ENCODE peak calls at places on chromosomes 11 and 22, in four cellular contexts. V is A549, C is IMR-90, S is GM12878. U is an unnamed sample.

GRCh38 chr11:121696177-121696863 is 243.6 kb upstream of the SORL1-AS1 start:
- DNase-seq in V (no peak), C (no peak), S (no peak), U (no peak)

GRCh38 chr11:102957953-102958352 is 2.4 kb upstream of the MMP13 start:
- DNase-seq in V (no peak), C (no peak), S (no peak), U (no peak)

GRCh38 chr22:20968281-20968977 is 1.4 kb downstream of the AIFM3 start:
- DNase-seq in C (no peak), V (no peak), S (no peak), U (no peak)

GRCh38 chr11:117281159-117281558 is 10.0 kb upstream of the BACE1-AS start:
- DNase-seq in V (no peak), S (no peak), C (peak; percentile 99), U (no peak)

GRCh38 chr11:2824851-2825250 is 60.7 kb downstream of the CDKN1C start:
- DNase-seq in C (no peak), S (no peak), V (no peak), U (no peak)

GRCh38 chr11:35138949-35139881 is at the start of gene CD44:
- DNase-seq in C (peak; percentile 86), V (peak; percentile 83), S (no peak), U (peak; percentile 27)

GRCh38 chr11:65444314-65445051 is 21.9 kb downstream of the NEAT1 start:
- DNase-seq in V (no peak), C (peak; percentile 43), S (no peak), U (no peak)

GRCh38 chr11:30326114-30326783 is 3.3 kb downstream of the ARL14EP start:
- DNase-seq in S (no peak), C (peak; percentile 66), V (no peak), U (no peak)

GRCh38 chr22:45531944-45532631 is 29.4 kb downstream of the FBLN1 start:
- DNase-seq in C (no peak), S (no peak), V (no peak), U (no peak)

GRCh38 chr22:23184764-23185113 is 4.4 kb downstream of the BCR start:
- DNase-seq in C (no peak), V (no peak), S (no peak), U (no peak)

GRCh38 chr11:121555172-121555571 is 102.4 kb upstream of the SORL1-AS1 start:
- DNase-seq in V (no peak), C (no peak), S (no peak), U (no peak)

GRCh38 chr22:30217698-30218565 is 28.6 kb downstream of the LIF start:
- DNase-seq in V (no peak), C (no peak), S (no peak), U (no peak)

GRCh38 chr22:43226368-43226979 is 39.5 kb upstream of the TTLL12 start:
- DNase-seq in S (no peak), C (peak; percentile 22), V (no peak), U (peak; percentile 35)

GRCh38 chr11:32829680-32830412 is at the start of gene PRRG4:
- DNase-seq in C (peak; percentile 16), V (no peak), S (no peak), U (no peak)

GRCh38 chr22:47189056-47189916 is 426.8 kb downstream of the TBC1D22A start:
- DNase-seq in S (no peak), V (no peak), C (no peak), U (no peak)

GRCh38 chr22:30224161-30224857 is 22.2 kb downstream of the LIF start:
- DNase-seq in S (peak; percentile 27), C (no peak), V (peak; percentile 85), U (no peak)

GRCh38 chr22:33579448-33580093 is 340.7 kb downstream of the LARGE1 start:
- DNase-seq in S (no peak), V (peak; percentile 41), C (peak; percentile 38), U (peak; percentile 35)

GRCh38 chr11:6411594-6412031 is 7.3 kb downstream of the APBB1 start:
- DNase-seq in C (no peak), V (no peak), S (no peak), U (no peak)

GRCh38 chr11:106471273-106471672 is 393.8 kb downstream of the AASDHPPT start:
- DNase-seq in V (no peak), S (no peak), C (peak; percentile 44), U (no peak)

GRCh38 chr11:32792948-32793475 is 1.4 kb downstream of the CCDC73 start:
- DNase-seq in S (peak; percentile 26), C (peak; percentile 27), V (peak; percentile 31), U (peak; percentile 69)

GRCh38 chr11:74506823-74507222 is 13.3 kb upstream of the LIPT2 start:
- DNase-seq in S (no peak), V (no peak), C (no peak), U (no peak)

GRCh38 chr22:49735411-49736311 is 92.0 kb downstream of the BRD1 start:
- DNase-seq in V (no peak), S (no peak), C (no peak), U (peak; percentile 69)

DNA sequence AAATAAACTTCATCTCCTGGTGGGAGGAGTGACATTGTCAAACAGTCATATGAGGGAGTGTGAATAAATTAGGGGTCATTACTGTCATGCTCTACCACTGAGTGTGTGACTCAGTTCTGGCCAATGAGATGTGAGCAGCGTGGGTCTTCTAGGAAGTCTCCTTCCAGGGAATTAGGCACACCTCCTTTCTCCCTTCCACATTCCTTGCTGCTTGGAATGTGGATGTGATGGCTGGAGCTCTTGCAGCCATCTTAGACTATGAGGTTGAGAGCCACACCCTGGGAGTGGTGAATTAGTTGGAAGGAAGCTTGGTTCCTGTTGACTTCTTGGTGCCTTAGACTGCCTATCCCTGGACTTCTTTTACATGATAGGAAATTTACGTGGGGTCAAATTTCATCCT is 36.6 kb upstream of the SMIM38 start:
- DNase-seq in V (no peak), C (no peak), S (no peak), U (no peak)
- TF ChIP-seq ELK1 in V (no peak), C (no peak), S (no peak), U (no peak)

GRCh38 chr11:125270711-125271110 is 106.2 kb downstream of the PKNOX2 start:
- DNase-seq in V (no peak), S (no peak), C (peak; percentile 77), U (no peak)

GRCh38 chr11:125268611-125269010 is 104.1 kb downstream of the PKNOX2 start:
- DNase-seq in V (no peak), S (no peak), C (peak; percentile 43), U (no peak)

GRCh38 chr11:125264091-125265022 is 99.8 kb downstream of the PKNOX2 start:
- DNase-seq in V (no peak), S (no peak), C (no peak), U (no peak)

GRCh38 chr11:125270106-125270505 is 105.6 kb downstream of the PKNOX2 start:
- DNase-seq in C (no peak), V (no peak), S (no peak), U (no peak)

DNA sequence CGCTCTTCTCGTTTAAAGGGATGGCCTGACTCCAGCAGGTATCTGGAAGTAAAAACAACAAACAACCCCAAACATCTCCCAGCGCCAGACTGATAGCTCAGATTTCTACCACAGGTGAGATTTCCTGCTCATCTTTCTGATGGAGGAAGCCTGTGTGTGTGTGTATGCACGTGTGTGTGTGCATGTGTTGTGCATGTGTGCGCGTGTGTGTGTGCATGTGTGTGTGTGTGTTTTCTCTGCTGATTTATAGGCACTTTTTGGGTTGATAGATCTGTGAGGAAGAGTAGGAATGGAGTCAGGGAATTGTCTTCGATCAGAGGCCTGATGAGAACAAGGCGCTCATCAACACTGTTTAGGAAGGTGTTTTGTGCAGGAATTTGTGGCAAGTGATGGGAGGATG is 103.0 kb downstream of the PKNOX2 start:
- DNase-seq in S (no peak), C (no peak), V (no peak), U (no peak)
- TF ChIP-seq ELK1 in S (no peak), C (no peak), V (no peak), U (no peak)

DNA sequence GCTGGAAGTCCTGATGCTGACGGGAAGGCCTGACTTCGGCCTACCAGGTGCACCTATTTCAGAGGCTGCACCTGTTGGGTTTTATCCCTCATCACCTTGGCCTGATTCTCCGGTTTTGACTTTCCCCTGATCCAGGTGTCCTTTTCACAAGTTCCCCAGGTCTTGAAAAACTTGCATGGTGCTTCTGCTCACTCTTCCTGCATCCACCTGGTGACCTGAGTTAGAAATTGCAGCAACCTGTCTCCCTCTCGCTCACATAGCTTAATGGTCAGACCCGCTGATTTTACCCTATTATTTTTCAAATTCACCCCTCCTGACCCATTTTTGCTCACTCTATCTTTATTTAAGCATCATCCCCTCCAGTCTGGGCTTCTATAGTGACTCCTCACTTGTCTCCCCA is 208.9 kb upstream of the SEZ6L start:
- DNase-seq in V (no peak), C (no peak), S (no peak), U (no peak)
- TF ChIP-seq ELK1 in V (no peak), C (no peak), S (no peak), U (no peak)

GRCh38 chr11:4643084-4643483 is 698 bp upstream of the OR51E1 start:
- DNase-seq in V (no peak), C (no peak), S (no peak), U (no peak)

GRCh38 chr11:4645974-4646373 is 2.2 kb downstream of the OR51E1 start:
- DNase-seq in C (no peak), S (no peak), V (no peak), U (no peak)

GRCh38 chr11:4644233-4644632 is 451 bp downstream of the OR51E1 start:
- DNase-seq in C (no peak), V (no peak), S (no peak), U (no peak)

GRCh38 chr11:4643682-4644081 is at the start of gene OR51E1:
- DNase-seq in V (no peak), S (no peak), C (no peak), U (no peak)

GRCh38 chr11:4647795-4648194 is 4.0 kb downstream of the OR51E1 start:
- DNase-seq in V (no peak), S (no peak), C (no peak), U (no peak)
- TF ChIP-seq ELK1 in V (no peak), S (no peak), C (no peak), U (no peak)

DNA sequence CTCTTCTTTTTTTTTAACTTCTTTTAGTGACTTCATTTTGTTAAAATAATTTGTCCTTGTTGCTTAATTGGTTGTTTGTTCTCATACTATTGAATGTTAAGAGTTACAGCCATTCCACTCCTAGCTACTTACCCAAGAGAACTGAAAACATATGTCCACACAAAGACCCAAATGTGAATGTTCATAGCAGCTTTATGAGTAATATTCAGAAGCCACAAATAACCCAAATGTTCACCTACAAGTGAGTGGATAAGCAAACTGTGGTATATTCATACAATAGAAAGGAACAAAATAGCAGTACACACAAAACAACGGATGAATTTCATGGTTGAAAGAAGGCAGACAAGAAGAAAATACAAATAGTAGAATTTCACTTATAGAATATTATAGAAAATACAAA is 1.4 kb upstream of the OR4D11 start:
- DNase-seq in V (no peak), S (no peak), C (no peak), U (no peak)
- TF ChIP-seq ELK1 in V (no peak), S (no peak), C (no peak), U (no peak)

GRCh38 chr11:132658696-132659095 is 873.6 kb downstream of the OPCML start:
- DNase-seq in C (no peak), V (no peak), S (no peak), U (no peak)
- TF ChIP-seq ELK1 in C (no peak), V (no peak), S (no peak), U (no peak)